ENCODE peak calls at places on chromosomes 5 and 9, in nine cellular contexts. B, J, V, W, R, L, Q, S and X are unnamed samples.

GRCh38 chr5:67792891-67793290 is 422.7 kb upstream of the PIK3R1 start:
- DNase-seq in J (no peak), V (no peak), B (no peak), R (no peak), S (no peak), L (no peak), Q (no peak), W (peak), X (no peak)

GRCh38 chr5:9863486-9863885 is 233.3 kb upstream of the TAS2R1 start:
- DNase-seq in S (no peak), Q (no peak), B (no peak), W (no peak), L (no peak), R (no peak), V (no peak), J (no peak), X (no peak)

GRCh38 chr5:94376672-94377345 is 241.6 kb downstream of the KIAA0825 start:
- DNase-seq in Q (no peak), L (no peak), W (no peak), R (no peak), B (no peak), S (no peak), V (no peak), J (no peak), X (no peak)

GRCh38 chr9:7561527-7561926 is 238.1 kb downstream of the DMAC1 start:
- DNase-seq in S (no peak), B (no peak), V (no peak), J (no peak), W (no peak), Q (no peak), L (no peak), R (no peak), X (no peak)

GRCh38 chr9:131422241-131422792 is 28.4 kb downstream of the PRRC2B start:
- DNase-seq in S (no peak), R (no peak), Q (no peak), J (no peak), W (no peak), L (no peak), V (no peak), B (no peak), X (no peak)

GRCh38 chr5:173795601-173796000 is 92.5 kb upstream of the CPEB4 start:
- DNase-seq in R (no peak), V (no peak), L (no peak), J (no peak), W (no peak), B (no peak), Q (no peak), S (no peak), X (no peak)

GRCh38 chr5:154477382-154478223 is 424 bp downstream of the HAND1 start:
- DNase-seq in V (no peak), R (no peak), Q (no peak), B (no peak), J (no peak), S (peak), L (no peak), W (no peak), X (no peak)

GRCh38 chr9:969310-969692 is 7.2 kb upstream of the DMRT3 start:
- DNase-seq in B (no peak), R (no peak), L (no peak), J (no peak), W (no peak), S (no peak), V (no peak), Q (no peak), X (no peak)

GRCh38 chr9:109401169-109401989 is 80.5 kb upstream of the EPB41L4B start:
- DNase-seq in Q (peak), J (peak), L (peak), W (no peak), B (no peak), V (peak), S (peak), R (peak), X (no peak)

GRCh38 chr9:110691002-110691549 is 22.5 kb downstream of the MUSK start:
- DNase-seq in Q (no peak), B (no peak), S (no peak), R (no peak), W (no peak), L (no peak), J (no peak), V (peak), X (no peak)

GRCh38 chr9:7320139-7320538 is 479.4 kb downstream of the DMAC1 start:
- DNase-seq in J (no peak), V (peak), S (no peak), Q (peak), R (no peak), L (no peak), B (no peak), W (no peak), X (no peak)

GRCh38 chr9:129875181-129875611 is 39.9 kb downstream of the USP20 start:
- DNase-seq in Q (no peak), W (no peak), V (no peak), J (no peak), S (no peak), L (no peak), B (no peak), R (no peak), X (no peak)

GRCh38 chr5:72378636-72379289 is 58.6 kb downstream of the PTCD2 start:
- DNase-seq in L (no peak), S (no peak), B (no peak), R (no peak), J (peak), W (peak), V (peak), Q (no peak), X (no peak)

GRCh38 chr5:56680731-56681130 is 134.6 kb upstream of the MAP3K1 start:
- DNase-seq in S (no peak), R (no peak), W (no peak), V (no peak), Q (no peak), L (no peak), B (no peak), J (no peak), X (no peak)

GRCh38 chr9:130541533-130541932 is 37.8 kb upstream of the FUBP3 start:
- DNase-seq in L (no peak), J (no peak), R (no peak), S (no peak), Q (no peak), V (no peak), W (no peak), B (no peak), X (no peak)

GRCh38 chr5:135761746-135762145 is 72.7 kb upstream of the SLC25A48 start:
- DNase-seq in L (no peak), S (no peak), Q (no peak), J (no peak), W (no peak), R (no peak), B (no peak), V (no peak), X (no peak)

GRCh38 chr5:160925281-160925680 is 73.3 kb upstream of the ATP10B start:
- DNase-seq in V (no peak), B (no peak), Q (no peak), J (no peak), L (no peak), S (no peak), W (no peak), R (no peak), X (no peak)

GRCh38 chr5:91380491-91381133 is 2.5 kb downstream of the ARRDC3 start:
- DNase-seq in V (peak), R (peak), B (peak), S (peak), L (peak), J (peak), Q (peak), W (peak), X (peak)

GRCh38 chr5:3615217-3615616 is 19.6 kb downstream of the IRX1 start:
- DNase-seq in L (no peak), J (no peak), Q (no peak), S (no peak), R (no peak), V (no peak), B (no peak), W (no peak), X (no peak)

GRCh38 chr9:95031711-95032461 is 285.6 kb downstream of the FANCC start:
- DNase-seq in V (no peak), J (no peak), Q (no peak), L (no peak), W (no peak), B (no peak), R (no peak), S (no peak), X (no peak)

GRCh38 chr5:17275279-17276158 is 58.1 kb downstream of the BASP1 start:
- DNase-seq in B (no peak), L (no peak), R (no peak), Q (no peak), J (no peak), S (no peak), V (no peak), W (no peak), X (no peak)

GRCh38 chr5:139757727-139758509 is 37.7 kb upstream of the PSD2 start:
- DNase-seq in L (no peak), V (no peak), W (no peak), B (no peak), J (no peak), Q (no peak), S (no peak), R (no peak), X (peak)

GRCh38 chr5:137342764-137343163 is 156.4 kb downstream of the SPOCK1 start:
- DNase-seq in Q (no peak), R (no peak), V (no peak), J (no peak), S (no peak), W (no peak), L (no peak), B (no peak), X (no peak)

GRCh38 chr9:12935714-12936113 is 160.9 kb downstream of the LURAP1L start:
- DNase-seq in B (no peak), W (no peak), V (peak), J (no peak), R (no peak), S (no peak), L (no peak), Q (no peak), X (no peak)

GRCh38 chr5:142645456-142645855 is 40.4 kb downstream of the FGF1 start:
- DNase-seq in R (no peak), V (no peak), L (no peak), W (no peak), J (no peak), S (no peak), B (no peak), Q (no peak), X (no peak)

GRCh38 chr5:168472329-168472728 is 13.9 kb upstream of the RARS1 start:
- DNase-seq in R (no peak), V (peak), S (no peak), J (peak), B (no peak), W (no peak), L (no peak), Q (no peak), X (no peak)

GRCh38 chr5:170528976-170529375 is 25.2 kb downstream of the KCNIP1 start:
- DNase-seq in W (no peak), B (no peak), S (no peak), L (no peak), V (no peak), R (no peak), Q (no peak), J (no peak), X (no peak)

GRCh38 chr5:50724262-50724661 is 57.8 kb downstream of the PARP8 start:
- DNase-seq in J (no peak), V (no peak), B (no peak), L (no peak), W (no peak), R (no peak), Q (no peak), S (no peak), X (no peak)

GRCh38 chr5:50727845-50728244 is 61.4 kb downstream of the PARP8 start:
- DNase-seq in L (no peak), V (no peak), S (no peak), R (no peak), J (no peak), B (no peak), W (no peak), Q (no peak), X (no peak)

GRCh38 chr5:50726475-50727148 is 60.2 kb downstream of the PARP8 start:
- DNase-seq in L (no peak), V (no peak), R (no peak), S (no peak), W (no peak), B (no peak), Q (no peak), J (no peak), X (no peak)

GRCh38 chr5:50725800-50726474 is 59.5 kb downstream of the PARP8 start:
- DNase-seq in B (no peak), L (no peak), W (no peak), S (no peak), Q (no peak), V (no peak), J (no peak), R (no peak), X (no peak)

GRCh38 chr5:50727149-50727496 is 60.7 kb downstream of the PARP8 start:
- DNase-seq in B (no peak), V (peak), J (no peak), L (no peak), Q (no peak), R (no peak), S (no peak), W (no peak), X (no peak)
- H3K27ac ChIP-seq in B (no peak), V (no peak), J (no peak), L (no peak), Q (no peak), R (no peak), S (no peak), W (no peak), X (no peak)

DNA sequence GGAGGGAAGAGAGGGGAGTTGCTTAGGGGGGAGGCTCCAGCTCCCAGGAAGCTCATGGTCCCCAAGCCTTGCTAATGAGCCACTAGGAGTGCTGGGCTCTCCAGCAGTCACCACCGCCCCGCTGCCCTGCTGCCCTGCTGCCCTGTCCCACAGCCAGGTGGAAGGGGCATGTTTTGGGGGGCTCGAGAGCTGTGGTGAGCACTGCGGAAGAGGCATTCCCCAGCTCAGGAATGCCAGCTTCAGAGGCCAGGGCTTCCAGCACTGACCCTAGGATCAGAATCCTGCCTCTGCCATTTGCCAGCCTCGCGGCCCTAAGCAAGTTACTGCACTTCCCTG is 16.9 kb downstream of the SLC6A7 start:
- DNase-seq in J (no peak), W (no peak), V (no peak), Q (no peak), S (no peak), L (no peak), B (no peak), R (no peak), X (no peak)
- H3K4me3 ChIP-seq in J (no peak), W (no peak), V (no peak), Q (no peak), S (no peak), L (no peak), B (no peak), R (no peak), X (no peak)

GRCh38 chr9:93110400-93110855 is 14.4 kb downstream of the CARD19 start:
- DNase-seq in L (peak), Q (no peak), B (no peak), J (no peak), S (no peak), W (no peak), R (no peak), V (no peak), X (peak)

GRCh38 chr9:93111001-93111370 is 15.0 kb downstream of the CARD19 start:
- DNase-seq in B (no peak), L (no peak), Q (no peak), R (no peak), W (no peak), V (no peak), S (no peak), J (no peak), X (no peak)

GRCh38 chr9:93111371-93112115 is 15.5 kb downstream of the CARD19 start:
- DNase-seq in Q (no peak), J (no peak), W (no peak), S (no peak), V (no peak), B (no peak), R (no peak), L (peak), X (peak)

GRCh38 chr9:93112864-93113389 is 16.9 kb downstream of the CARD19 start:
- DNase-seq in Q (no peak), J (no peak), L (peak), V (no peak), B (no peak), W (no peak), S (no peak), R (no peak), X (peak)

DNA sequence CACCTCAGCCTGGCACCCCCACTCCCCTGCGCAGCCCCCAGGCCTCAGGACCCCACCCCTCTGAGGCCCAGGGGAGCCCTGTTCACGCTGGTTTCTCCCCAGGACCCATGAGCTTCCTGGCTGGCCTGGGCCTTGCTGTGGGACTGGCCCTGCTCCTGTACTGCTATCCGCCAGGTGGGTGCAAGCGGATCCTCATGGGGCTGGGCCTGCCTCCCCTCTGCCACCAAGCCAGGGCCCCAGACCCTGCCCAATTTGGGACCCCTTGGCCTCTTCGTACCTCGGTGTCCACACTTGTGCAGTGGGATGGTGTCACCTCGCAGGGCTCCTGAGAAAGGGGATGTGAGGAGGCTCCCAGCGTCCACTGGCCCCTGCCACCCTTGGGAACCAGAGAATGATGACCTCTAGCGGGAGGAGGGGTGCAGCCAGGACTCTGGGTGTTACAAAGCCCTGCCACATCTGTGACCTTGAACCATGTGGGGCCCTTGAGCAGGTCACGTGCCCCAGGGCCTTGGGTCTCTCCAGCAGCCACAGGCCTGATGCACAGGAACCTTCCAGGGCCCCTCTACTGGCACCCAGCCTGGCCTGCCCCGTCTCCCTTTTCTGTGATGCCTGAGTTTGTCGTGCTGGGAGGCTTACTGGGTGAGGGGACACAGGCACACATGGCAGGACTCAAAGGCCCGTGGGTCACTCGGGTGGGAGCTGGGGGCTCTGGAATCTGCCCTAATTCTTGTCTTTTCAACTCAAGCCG is 16.3 kb downstream of the CARD19 start:
- DNase-seq in Q (no peak), V (no peak), L (peak), S (no peak), W (no peak), J (no peak), R (no peak), B (no peak), X (peak)
- H3K27ac ChIP-seq in Q (no peak), V (no peak), L (no peak), S (no peak), W (no peak), J (no peak), R (no peak), B (no peak), X (peak)

GRCh38 chr5:117436846-117437245 is 862.2 kb upstream of the SEMA6A start:
- DNase-seq in J (no peak), Q (no peak), S (no peak), R (no peak), L (no peak), B (no peak), W (no peak), V (no peak), X (no peak)

GRCh38 chr5:117431091-117431490 is 856.5 kb upstream of the SEMA6A start:
- DNase-seq in Q (no peak), B (no peak), J (no peak), L (no peak), S (no peak), R (no peak), W (no peak), V (no peak), X (no peak)

GRCh38 chr5:117434266-117434665 is 859.6 kb upstream of the SEMA6A start:
- DNase-seq in V (no peak), Q (no peak), R (no peak), S (no peak), W (no peak), L (no peak), J (no peak), B (no peak), X (no peak)

GRCh38 chr5:117433841-117434240 is 859.2 kb upstream of the SEMA6A start:
- DNase-seq in J (no peak), B (no peak), L (no peak), Q (no peak), W (no peak), R (no peak), S (no peak), V (no peak), X (no peak)

DNA sequence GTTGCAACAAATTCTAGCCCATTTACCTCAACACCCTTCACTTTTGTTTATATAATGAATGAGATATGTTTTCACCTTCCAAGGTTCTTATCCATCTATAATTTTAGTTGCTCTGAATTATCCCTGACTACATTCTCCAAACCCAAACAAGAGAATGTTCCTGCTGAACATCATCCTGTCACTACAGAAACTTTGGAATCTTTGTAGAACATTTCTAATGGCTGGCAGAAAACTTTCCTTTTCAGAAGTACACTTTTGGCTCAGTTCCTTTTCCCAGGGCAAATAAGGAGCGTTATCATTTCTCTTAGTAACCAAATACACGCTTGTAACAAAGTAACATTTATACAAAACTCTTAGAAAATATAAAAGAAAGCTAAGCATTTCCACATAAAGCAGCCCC is 860.6 kb upstream of the SEMA6A start:
- DNase-seq in L (no peak), Q (no peak), W (no peak), V (no peak), J (no peak), B (no peak), R (no peak), S (no peak), X (no peak)
- H3K4me3 ChIP-seq in L (no peak), Q (no peak), W (no peak), V (no peak), J (no peak), B (no peak), R (no peak), S (no peak), X (no peak)

GRCh38 chr9:135380321-135380960 is 99.1 kb upstream of the PPP1R26 start:
- DNase-seq in R (no peak), Q (no peak), V (no peak), S (no peak), W (no peak), B (no peak), J (peak), L (no peak), X (no peak)

GRCh38 chr9:135381911-135382310 is 97.7 kb upstream of the PPP1R26 start:
- DNase-seq in V (no peak), S (no peak), R (no peak), J (no peak), Q (no peak), W (no peak), B (no peak), L (no peak), X (no peak)

GRCh38 chr9:135378751-135379150 is 100.8 kb upstream of the PPP1R26 start:
- DNase-seq in V (no peak), W (no peak), B (no peak), Q (no peak), L (no peak), S (no peak), J (no peak), R (no peak), X (no peak)

GRCh38 chr9:135377431-135377830 is 102.2 kb upstream of the PPP1R26 start:
- DNase-seq in B (no peak), L (no peak), V (no peak), S (no peak), Q (no peak), R (no peak), J (no peak), W (no peak), X (no peak)

GRCh38 chr9:135379540-135380267 is 99.9 kb upstream of the PPP1R26 start:
- DNase-seq in B (no peak), S (no peak), V (no peak), J (no peak), L (no peak), R (no peak), W (no peak), Q (no peak), X (no peak)
- H3K27ac ChIP-seq in B (no peak), S (no peak), V (no peak), J (peak), L (no peak), R (no peak), W (no peak), Q (no peak), X (no peak)

DNA sequence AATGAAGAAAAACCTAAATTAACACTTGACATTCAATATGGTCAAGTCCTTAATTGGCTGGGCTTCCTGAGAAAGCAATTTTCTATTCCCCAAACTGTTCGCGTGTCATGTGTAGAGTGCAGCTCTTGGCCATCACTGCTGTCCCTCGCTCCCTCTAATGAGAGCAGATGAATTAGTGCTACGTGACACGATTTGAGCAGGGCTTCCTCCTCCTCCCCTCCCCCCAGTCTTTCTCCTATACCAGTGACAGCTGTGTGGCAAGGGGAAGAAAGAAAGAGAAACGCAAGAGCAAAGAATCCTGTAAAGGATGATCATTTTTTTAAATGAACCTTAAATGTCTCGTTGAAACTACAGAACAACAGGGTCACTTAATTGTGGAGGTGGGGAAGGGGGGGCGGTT is 159.6 kb downstream of the BNC2 start:
- DNase-seq in Q (no peak), L (no peak), V (no peak), R (no peak), J (no peak), W (no peak), S (no peak), B (no peak), X (no peak)
- H3K4me3 ChIP-seq in Q (no peak), L (no peak), V (no peak), R (no peak), J (no peak), W (no peak), S (no peak), B (no peak), X (no peak)